ENCODE peak calls at places on chromosomes 6 and 20, in eight cellular contexts. One of them, this sample, is unnamed. For H3K9me3, the result is how much of the 10 kb centered on the place peaks cover.

GRCh38 chr6:140230282-140230681 is 855.8 kb upstream of the CITED2 start:
- DNase-seq in right lobe of liver: no peak
- DNase-seq in left lung: peak
- DNase-seq in body of pancreas: no peak
- DNase-seq in ovary: no peak
- DNase-seq in testis: no peak
- DNase-seq in pancreas: no peak
- DNase-seq in lung: peak
- DNase-seq in this sample: no peak

GRCh38 chr6:89122625-89123024 is 4.8 kb upstream of the SRSF12 start:
- DNase-seq in pancreas: no peak
- DNase-seq in lung: peak
- DNase-seq in testis: no peak
- DNase-seq in right lobe of liver: no peak
- DNase-seq in body of pancreas: peak
- DNase-seq in ovary: no peak
- DNase-seq in left lung: no peak
- DNase-seq in this sample: no peak

GRCh38 chr20:60206259-60206658 is 248.0 kb downstream of the CDH26 start:
- DNase-seq in body of pancreas: no peak
- DNase-seq in right lobe of liver: no peak
- DNase-seq in pancreas: no peak
- DNase-seq in lung: no peak
- DNase-seq in testis: no peak
- DNase-seq in left lung: no peak
- DNase-seq in ovary: no peak
- DNase-seq in this sample: no peak

GRCh38 chr6:153231048-153231635 is 100.1 kb upstream of the RGS17 start:
- DNase-seq in pancreas: peak
- DNase-seq in testis: peak
- DNase-seq in lung: peak
- DNase-seq in left lung: peak
- DNase-seq in body of pancreas: peak
- DNase-seq in right lobe of liver: peak
- DNase-seq in ovary: no peak
- DNase-seq in this sample: no peak

GRCh38 chr20:2864626-2865025 is 8.7 kb upstream of the PTPRA start:
- DNase-seq in ovary: no peak
- DNase-seq in body of pancreas: no peak
- DNase-seq in left lung: no peak
- DNase-seq in lung: no peak
- DNase-seq in right lobe of liver: no peak
- DNase-seq in testis: no peak
- DNase-seq in pancreas: no peak
- DNase-seq in this sample: no peak

GRCh38 chr20:11252447-11252846 is 578.6 kb upstream of the JAG1 start:
- DNase-seq in left lung: no peak
- DNase-seq in lung: no peak
- DNase-seq in pancreas: no peak
- DNase-seq in right lobe of liver: no peak
- DNase-seq in ovary: no peak
- DNase-seq in testis: no peak
- DNase-seq in body of pancreas: no peak
- DNase-seq in this sample: no peak

GRCh38 chr6:158047120-158047518 is 65.5 kb downstream of the SYNJ2 start:
- DNase-seq in testis: no peak
- DNase-seq in body of pancreas: no peak
- DNase-seq in right lobe of liver: no peak
- DNase-seq in lung: no peak
- DNase-seq in left lung: no peak
- DNase-seq in ovary: no peak
- DNase-seq in pancreas: no peak
- DNase-seq in this sample: peak

GRCh38 chr20:58550661-58551060 is 35.5 kb upstream of the APCDD1L start:
- DNase-seq in body of pancreas: peak
- DNase-seq in pancreas: no peak
- DNase-seq in left lung: no peak
- DNase-seq in testis: peak
- DNase-seq in right lobe of liver: no peak
- DNase-seq in lung: no peak
- DNase-seq in ovary: no peak
- DNase-seq in this sample: no peak

GRCh38 chr6:34424200-34425131 is 1.4 kb downstream of the RPS10 start:
- DNase-seq in right lobe of liver: no peak
- DNase-seq in pancreas: no peak
- DNase-seq in lung: no peak
- DNase-seq in left lung: no peak
- DNase-seq in ovary: no peak
- DNase-seq in testis: no peak
- DNase-seq in body of pancreas: no peak
- DNase-seq in this sample: no peak

GRCh38 chr6:169474362-169474761 is 220.7 kb upstream of the THBS2 start:
- DNase-seq in ovary: no peak
- DNase-seq in pancreas: no peak
- DNase-seq in left lung: no peak
- DNase-seq in lung: no peak
- DNase-seq in testis: no peak
- DNase-seq in right lobe of liver: no peak
- DNase-seq in body of pancreas: no peak
- DNase-seq in this sample: no peak

GRCh38 chr6:169472786-169473416 is 219.3 kb upstream of the THBS2 start:
- DNase-seq in right lobe of liver: no peak
- DNase-seq in left lung: no peak
- DNase-seq in ovary: no peak
- DNase-seq in body of pancreas: no peak
- DNase-seq in testis: no peak
- DNase-seq in pancreas: no peak
- DNase-seq in lung: no peak
- DNase-seq in this sample: no peak

GRCh38 chr6:169470790-169471189 is 217.1 kb upstream of the THBS2 start:
- DNase-seq in right lobe of liver: no peak
- DNase-seq in left lung: no peak
- DNase-seq in lung: no peak
- DNase-seq in body of pancreas: no peak
- DNase-seq in pancreas: no peak
- DNase-seq in ovary: no peak
- DNase-seq in testis: no peak
- DNase-seq in this sample: no peak

GRCh38 chr6:169469028-169469427 is 215.4 kb upstream of the THBS2 start:
- DNase-seq in body of pancreas: no peak
- DNase-seq in lung: no peak
- DNase-seq in right lobe of liver: no peak
- DNase-seq in left lung: no peak
- DNase-seq in testis: no peak
- DNase-seq in pancreas: no peak
- DNase-seq in ovary: no peak
- DNase-seq in this sample: no peak

DNA sequence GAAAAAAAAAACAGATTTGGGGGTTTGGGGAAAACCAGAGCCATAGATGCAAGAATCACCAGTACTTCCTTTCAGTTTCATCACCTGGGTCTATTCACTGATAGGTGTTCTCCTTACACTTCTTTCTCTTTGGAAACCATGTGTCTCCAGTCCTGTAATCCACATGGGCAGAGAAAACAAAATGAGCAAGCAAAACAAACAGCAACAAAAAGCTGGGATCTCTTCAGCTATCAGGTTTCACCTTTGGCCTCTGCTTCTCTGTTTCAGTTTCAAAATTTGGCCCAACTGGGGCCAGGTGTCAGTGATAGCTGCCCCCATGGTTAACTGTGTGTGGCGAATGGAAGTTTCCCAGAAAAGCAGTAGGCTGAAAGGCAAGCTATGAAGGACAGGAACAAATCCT is 220.0 kb upstream of the THBS2 start:
- DNase-seq in body of pancreas: no peak
- DNase-seq in testis: no peak
- DNase-seq in pancreas: no peak
- DNase-seq in left lung: no peak
- DNase-seq in lung: no peak
- DNase-seq in ovary: no peak
- DNase-seq in right lobe of liver: no peak
- DNase-seq in this sample: no peak
- H3K9me3 ChIP-seq in body of pancreas: under half
- H3K9me3 ChIP-seq in testis: under half
- H3K9me3 ChIP-seq in pancreas: under half
- H3K9me3 ChIP-seq in left lung: under half
- H3K9me3 ChIP-seq in lung: under half
- H3K9me3 ChIP-seq in ovary: under half
- H3K9me3 ChIP-seq in right lobe of liver: under half
- H3K9me3 ChIP-seq in this sample: under half

DNA sequence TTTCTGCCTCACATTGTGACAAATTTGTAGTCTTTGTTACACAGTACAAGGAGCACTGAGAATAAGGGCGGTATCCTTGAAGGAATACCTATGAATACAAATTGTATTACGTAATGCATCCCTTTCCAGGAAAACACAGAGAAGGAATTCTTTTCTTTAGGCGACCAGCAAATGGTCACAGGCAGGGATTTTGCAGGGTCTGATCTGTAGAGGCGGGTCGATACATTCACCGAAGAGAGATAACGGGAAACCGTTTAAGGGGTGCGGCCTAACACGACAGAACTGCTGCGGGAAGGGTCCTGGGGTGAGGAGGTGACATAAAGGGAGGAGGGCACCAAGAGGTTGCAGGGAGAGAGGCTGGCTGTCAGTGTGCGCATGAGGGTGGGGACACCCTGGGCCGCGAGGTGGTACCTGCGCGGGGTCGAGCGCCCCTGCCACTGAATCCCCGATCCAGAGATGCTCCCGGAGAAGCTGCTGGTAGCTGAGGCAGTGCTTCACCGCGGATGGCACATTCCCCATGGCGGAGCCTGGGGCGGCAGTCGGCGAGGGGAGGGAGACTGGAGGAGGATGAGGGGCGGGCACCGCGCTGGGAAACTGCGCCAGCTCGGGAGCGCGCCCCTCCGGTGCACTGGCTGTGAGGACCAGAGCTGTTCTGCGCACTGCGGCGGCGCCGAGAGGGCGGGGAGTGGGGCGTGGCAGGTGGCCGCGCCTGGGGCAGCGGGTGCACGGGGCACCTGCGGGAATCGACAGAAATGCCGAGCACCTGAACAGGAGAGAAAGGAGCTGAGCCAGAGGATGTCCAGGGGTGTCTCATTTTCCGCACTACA is at the start of gene HMGCLL1:
- DNase-seq in pancreas: peak
- DNase-seq in lung: peak
- DNase-seq in left lung: peak
- DNase-seq in ovary: no peak
- DNase-seq in testis: peak
- DNase-seq in right lobe of liver: no peak
- DNase-seq in body of pancreas: peak
- DNase-seq in this sample: no peak
- H3K27ac ChIP-seq in pancreas: peak
- H3K27ac ChIP-seq in lung: peak
- H3K27ac ChIP-seq in left lung: no peak
- H3K27ac ChIP-seq in ovary: no peak
- H3K27ac ChIP-seq in testis: peak
- H3K27ac ChIP-seq in right lobe of liver: no peak
- H3K27ac ChIP-seq in body of pancreas: no peak
- H3K27ac ChIP-seq in this sample: no peak

GRCh38 chr6:41017663-41018062 is 21.4 kb downstream of the UNC5CL start:
- DNase-seq in pancreas: no peak
- DNase-seq in body of pancreas: peak
- DNase-seq in ovary: no peak
- DNase-seq in testis: no peak
- DNase-seq in left lung: no peak
- DNase-seq in right lobe of liver: no peak
- DNase-seq in lung: no peak
- DNase-seq in this sample: no peak

GRCh38 chr6:41023114-41023513 is 15.9 kb downstream of the UNC5CL start:
- DNase-seq in right lobe of liver: no peak
- DNase-seq in lung: no peak
- DNase-seq in body of pancreas: no peak
- DNase-seq in ovary: no peak
- DNase-seq in testis: no peak
- DNase-seq in left lung: no peak
- DNase-seq in pancreas: no peak
- DNase-seq in this sample: no peak

GRCh38 chr6:41022294-41022693 is 16.7 kb downstream of the UNC5CL start:
- DNase-seq in pancreas: no peak
- DNase-seq in lung: no peak
- DNase-seq in testis: no peak
- DNase-seq in left lung: no peak
- DNase-seq in ovary: no peak
- DNase-seq in body of pancreas: no peak
- DNase-seq in right lobe of liver: no peak
- DNase-seq in this sample: no peak

GRCh38 chr6:41025966-41026365 is 13.1 kb downstream of the UNC5CL start:
- DNase-seq in left lung: no peak
- DNase-seq in pancreas: no peak
- DNase-seq in right lobe of liver: no peak
- DNase-seq in testis: no peak
- DNase-seq in body of pancreas: no peak
- DNase-seq in ovary: no peak
- DNase-seq in lung: no peak
- DNase-seq in this sample: no peak

DNA sequence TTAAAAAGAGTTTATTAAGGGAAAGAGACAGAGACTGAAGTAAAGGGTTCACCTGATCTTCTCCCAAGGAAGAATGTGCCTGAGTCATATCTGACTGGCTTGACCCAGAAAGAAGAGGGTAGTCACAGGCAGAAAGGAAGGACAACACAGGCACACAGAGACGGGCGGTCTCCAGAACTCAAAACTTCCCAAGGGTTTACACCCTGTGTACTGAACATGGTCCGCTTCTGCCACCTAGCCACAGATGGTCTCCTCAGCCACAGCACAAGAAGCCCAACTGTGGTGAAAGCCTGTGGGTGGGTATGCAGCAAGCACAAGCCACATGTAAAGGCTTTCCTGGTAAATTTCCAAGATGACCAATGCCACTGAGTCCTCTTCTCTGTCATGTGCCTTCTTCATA is 17.2 kb downstream of the UNC5CL start:
- DNase-seq in body of pancreas: peak
- DNase-seq in pancreas: peak
- DNase-seq in right lobe of liver: no peak
- DNase-seq in lung: no peak
- DNase-seq in left lung: no peak
- DNase-seq in ovary: peak
- DNase-seq in testis: peak
- DNase-seq in this sample: no peak
- TF ChIP-seq CTCF in body of pancreas: peak
- TF ChIP-seq CTCF in pancreas: no peak
- TF ChIP-seq CTCF in right lobe of liver: peak
- TF ChIP-seq CTCF in lung: no peak
- TF ChIP-seq CTCF in left lung: no peak
- TF ChIP-seq CTCF in ovary: no peak
- TF ChIP-seq CTCF in testis: no peak
- TF ChIP-seq CTCF in this sample: no peak

GRCh38 chr20:13995086-13995665 is at the start of gene MACROD2:
- DNase-seq in ovary: peak
- DNase-seq in body of pancreas: peak
- DNase-seq in left lung: peak
- DNase-seq in lung: peak
- DNase-seq in right lobe of liver: peak
- DNase-seq in pancreas: peak
- DNase-seq in testis: peak
- DNase-seq in this sample: peak
- H3K9me3 ChIP-seq in ovary: under half
- H3K9me3 ChIP-seq in body of pancreas: under half
- H3K9me3 ChIP-seq in left lung: under half
- H3K9me3 ChIP-seq in lung: under half
- H3K9me3 ChIP-seq in right lobe of liver: under half
- H3K9me3 ChIP-seq in pancreas: under half
- H3K9me3 ChIP-seq in testis: under half
- H3K9me3 ChIP-seq in this sample: under half